ENCODE peak calls at places on chromosomes 2 and 18, in seven cellular contexts. J is astrocyte of the spinal cord; P is NCI-H1092 treated with DMSO at 0.1 percent for 48 hours; M is M059J; F is epithelial cell of prostate; O is neural crest cell; B is activated CD4-positive, alpha-beta T cell treated with anti-CD3 and anti-CD28 coated beads, Interleukin-2, amount 50 U/mL, for 1 hour. I is an unnamed sample.

GRCh38 chr2:25337276-25337675 is 4.4 kb downstream of the DNMT3A start:
- DNase-seq in J (no peak), P (no peak), M (no peak), F (no peak), O (no peak), B (no peak), I (no peak)

GRCh38 chr2:186474196-186474595 is 11.9 kb upstream of the ZC3H15 start:
- DNase-seq in J (no peak), P (no peak), M (no peak), F (no peak), O (no peak), B (no peak), I (no peak)

GRCh38 chr18:25055076-25055475 is 296.9 kb downstream of the ZNF521 start:
- DNase-seq in J (peak; percentile 27), P (no peak), M (peak; percentile 72), F (no peak), O (no peak), B (no peak), I (no peak)

GRCh38 chr2:236633219-236633570 is 63.6 kb downstream of the ACKR3 start:
- DNase-seq in J (no peak), P (no peak), M (no peak), F (no peak), O (no peak), B (no peak), I (no peak)

GRCh38 chr2:8541636-8542035 is 140.2 kb upstream of the ID2 start:
- DNase-seq in J (no peak), P (no peak), M (no peak), F (no peak), O (no peak), B (no peak), I (no peak)

GRCh38 chr2:20561703-20562454 is 89.0 kb downstream of the HS1BP3 start:
- DNase-seq in J (peak; percentile 92), P (no peak), M (peak; percentile 83), F (no peak), O (no peak), B (no peak), I (peak; percentile 42)

GRCh38 chr2:234165421-234165820 is 114.9 kb downstream of the SPP2 start:
- DNase-seq in J (peak; percentile 97), P (no peak), M (peak; percentile 63), F (no peak), O (no peak), B (no peak), I (peak; percentile 96)

GRCh38 chr2:96763511-96764252 is 3.0 kb downstream of the CNNM4 start:
- DNase-seq in J (no peak), P (peak; percentile 5), M (no peak), F (no peak), O (no peak), B (no peak), I (no peak)

GRCh38 chr2:220134756-220135534 is 507.5 kb downstream of the SLC4A3 start:
- DNase-seq in J (no peak), P (no peak), M (peak; percentile 37), F (no peak), O (no peak), B (no peak), I (no peak)

GRCh38 chr2:220034356-220035121 is 407.1 kb downstream of the SLC4A3 start:
- DNase-seq in J (peak; percentile 60), P (no peak), M (peak; percentile 80), F (no peak), O (no peak), B (no peak), I (no peak)

GRCh38 chr2:32626591-32627221 is 1.1 kb upstream of the TTC27 start:
- DNase-seq in J (no peak), P (no peak), M (no peak), F (no peak), O (no peak), B (no peak), I (no peak)

I was measured in AG04449.